ENCODE peak calls at places on chromosomes 6 and 20, in eight cellular contexts. K is fibroblast of lung; Y is stimulated activated CD8-positive, alpha-beta memory T cell treated with anti-CD3 and anti-CD28 coated beads, Interleukin-15, amount 100 ng/mL, for 24 hours; W is CD8-positive, alpha-beta T cell; C is AG08395; B is cerebellar cortex; I is astrocyte; H is psoas muscle. J is an unnamed sample.
A peak's percentile ranks its signal among the peaks of the same experiment; 100 is the strongest.

GRCh38 chr6:21749754-21750153 is 156.2 kb downstream of the SOX4 start:
- DNase-seq in I (no peak), K (no peak), H (no peak), C (no peak), Y (no peak), B (no peak), W (no peak), J (peak; percentile 82)

GRCh38 chr6:151160869-151161268 is 78.9 kb upstream of the AKAP12 start:
- DNase-seq in K (no peak), B (no peak), C (no peak), H (no peak), I (no peak), Y (no peak), W (no peak), J (no peak)

GRCh38 chr6:150934380-150934779 is 68.9 kb downstream of the MTHFD1L start:
- DNase-seq in Y (no peak), K (peak; percentile 92), C (peak; percentile 82), W (no peak), I (peak; percentile 93), B (no peak), H (no peak), J (no peak)

GRCh38 chr6:75748743-75749538 is at the start of gene MYO6:
- DNase-seq in B (peak; percentile 61), K (peak; percentile 56), H (peak; percentile 77), W (peak; percentile 66), Y (peak; percentile 2), C (peak; percentile 78), I (peak; percentile 45), J (peak; percentile 91)

GRCh38 chr6:72367439-72367838 is 254.4 kb upstream of the KCNQ5 start:
- DNase-seq in C (no peak), B (no peak), K (no peak), I (no peak), Y (no peak), W (no peak), H (no peak), J (no peak)

GRCh38 chr20:2470051-2470431 is 548 bp downstream of the SNRPB start:
- DNase-seq in H (peak; percentile 29), I (peak; percentile 54), B (peak; percentile 27), K (peak; percentile 68), W (peak; percentile 72), Y (peak; percentile 12), C (peak; percentile 66), J (peak; percentile 49)

GRCh38 chr6:122555561-122555960 is 54.6 kb upstream of the PKIB start:
- DNase-seq in H (no peak), Y (no peak), C (no peak), B (no peak), W (no peak), I (no peak), K (no peak), J (no peak)

GRCh38 chr20:59153355-59153681 is 10.3 kb upstream of the ZNF831 start:
- DNase-seq in K (no peak), Y (no peak), W (no peak), B (peak; percentile 90), H (peak; percentile 73), C (no peak), I (no peak), J (no peak)

GRCh38 chr6:53603381-53604121 is 58.6 kb upstream of the GCLC start:
- DNase-seq in I (peak; percentile 52), Y (no peak), K (peak; percentile 63), C (no peak), W (no peak), B (peak; percentile 10), H (no peak), J (no peak)

GRCh38 chr6:19342616-19343015 is 494.6 kb upstream of the ID4 start:
- DNase-seq in I (peak; percentile 11), Y (no peak), H (no peak), C (no peak), W (no peak), K (peak; percentile 23), B (no peak), J (no peak)

GRCh38 chr20:46801003-46801702 is 91.7 kb downstream of the SLC2A10 start:
- DNase-seq in B (no peak), K (no peak), Y (no peak), C (no peak), W (no peak), I (no peak), H (no peak), J (no peak)

GRCh38 chr6:78863576-78863975 is 3.8 kb upstream of the IRAK1BP1 start:
- DNase-seq in Y (no peak), K (no peak), B (no peak), I (no peak), W (no peak), H (no peak), C (no peak), J (no peak)

GRCh38 chr6:40848038-40848437 is 191.0 kb downstream of the UNC5CL start:
- DNase-seq in K (peak; percentile 9), H (no peak), W (no peak), B (no peak), I (no peak), C (peak; percentile 68), Y (no peak), J (no peak)

GRCh38 chr6:169019111-169019510 is 234.5 kb downstream of the THBS2 start:
- DNase-seq in C (no peak), Y (no peak), B (no peak), W (no peak), H (no peak), K (no peak), I (no peak), J (no peak)

GRCh38 chr20:17298169-17298568 is 71.3 kb downstream of the PCSK2 start:
- DNase-seq in H (no peak), W (no peak), Y (no peak), B (no peak), K (no peak), I (no peak), C (no peak), J (no peak)

GRCh38 chr6:165059032-165059431 is 250.4 kb downstream of the C6orf118 start:
- DNase-seq in K (peak; percentile 52), Y (no peak), H (no peak), B (no peak), I (peak; percentile 50), C (no peak), W (no peak), J (no peak)

GRCh38 chr6:8113260-8113659 is 10.9 kb upstream of the EEF1E1 start:
- DNase-seq in H (no peak), B (no peak), C (peak; percentile 21), W (no peak), Y (no peak), I (peak; percentile 11), K (peak; percentile 40), J (no peak)

GRCh38 chr6:35469711-35470662 is 1.8 kb downstream of the RPL10A start:
- DNase-seq in I (no peak), H (no peak), B (no peak), Y (no peak), C (no peak), W (no peak), K (no peak), J (no peak)

GRCh38 chr20:46071573-46071972 is 18.2 kb downstream of the NCOA5 start:
- DNase-seq in H (no peak), W (no peak), I (no peak), Y (no peak), C (no peak), B (no peak), K (peak; percentile 6), J (no peak)

GRCh38 chr6:105879902-105880547 is 206.1 kb upstream of the PRDM1 start:
- DNase-seq in C (no peak), Y (no peak), H (no peak), K (no peak), W (no peak), B (no peak), I (no peak), J (no peak)

GRCh38 chr20:25236450-25237304 is 11.2 kb upstream of the PYGB start:
- DNase-seq in I (no peak), W (no peak), H (no peak), Y (no peak), B (no peak), K (no peak), C (no peak), J (no peak)

GRCh38 chr20:63163596-63164560 is 52.1 kb downstream of the YTHDF1 start:
- DNase-seq in I (no peak), B (no peak), K (no peak), H (no peak), W (no peak), Y (no peak), C (no peak), J (peak; percentile 74)

GRCh38 chr20:11432407-11432806 is 485.3 kb upstream of the BTBD3 start:
- DNase-seq in I (peak; percentile 90), H (no peak), C (no peak), B (no peak), W (no peak), K (peak; percentile 93), Y (no peak), J (no peak)

GRCh38 chr20:38217791-38218565 is 42.6 kb downstream of the KIAA1755 start:
- DNase-seq in I (peak; percentile 94), W (no peak), H (peak; percentile 72), C (peak; percentile 96), B (no peak), Y (no peak), K (peak; percentile 97), J (peak; percentile 27)

GRCh38 chr6:17385660-17386059 is 7.7 kb upstream of the CAP2 start:
- DNase-seq in K (peak; percentile 67), Y (no peak), H (no peak), I (peak; percentile 61), B (no peak), C (no peak), W (no peak), J (no peak)

GRCh38 chr20:9294081-9294480 is 220.3 kb upstream of the LAMP5 start:
- DNase-seq in W (no peak), Y (no peak), I (peak; percentile 81), K (peak; percentile 86), B (no peak), C (peak; percentile 46), H (no peak), J (no peak)

GRCh38 chr6:138477913-138478539 is 21.3 kb downstream of the NHSL1 start:
- DNase-seq in Y (no peak), I (no peak), H (no peak), B (no peak), K (no peak), W (no peak), C (no peak), J (no peak)

GRCh38 chr6:111971866-111972532 is 81.9 kb upstream of the CCN6 start:
- DNase-seq in Y (no peak), I (peak; percentile 70), H (no peak), B (no peak), W (no peak), C (no peak), K (peak; percentile 72), J (no peak)

GRCh38 chr6:90676516-90676915 is 89.6 kb upstream of the MAP3K7 start:
- DNase-seq in C (no peak), W (no peak), K (no peak), B (peak; percentile 2), I (no peak), H (no peak), Y (no peak), J (peak; percentile 16)